ENCODE peak calls at places on chromosomes 11 and 22, in six cellular contexts. W is HCT116, P is GM23248, K is neural progenitor cell, J is MM.1S, G is PC-3. R is an unnamed sample.

GRCh38 chr11:18802381-18803257 is 11.0 kb upstream of the PTPN5 start:
- DNase-seq in W (peak; percentile 58), P (peak; percentile 80), K (peak; percentile 85), J (peak; percentile 66), G (peak; percentile 78), R (peak; percentile 93)

GRCh38 chr22:39092111-39092867 is 4.8 kb upstream of the APOBEC3H start:
- DNase-seq in W (no peak), P (no peak), K (no peak), J (peak; percentile 79), G (no peak), R (no peak)

GRCh38 chr11:106765849-106766248 is 252.4 kb downstream of the GUCY1A2 start:
- DNase-seq in W (no peak), P (no peak), K (no peak), J (no peak), G (no peak), R (peak; percentile 10)

GRCh38 chr11:110428040-110428439 is 1.7 kb upstream of the FDX1 start:
- DNase-seq in W (no peak), P (no peak), K (no peak), J (no peak), G (no peak), R (no peak)

GRCh38 chr11:25769287-25769686 is 562.6 kb upstream of the ANO3 start:
- DNase-seq in W (no peak), P (peak; percentile 5), K (no peak), J (no peak), G (peak; percentile 19), R (no peak)

GRCh38 chr11:134267466-134267865 is 8.7 kb upstream of the GLB1L3 start:
- DNase-seq in W (no peak), P (no peak), K (no peak), J (no peak), G (no peak), R (no peak)

GRCh38 chr11:114169321-114169749 is 109.8 kb downstream of the ZBTB16 start:
- DNase-seq in W (no peak), P (peak; percentile 94), K (no peak), J (no peak), G (no peak), R (no peak)

GRCh38 chr22:17336061-17336460 is 33.2 kb upstream of the CECR2 start:
- DNase-seq in W (no peak), P (no peak), K (no peak), J (no peak), G (no peak), R (no peak)

GRCh38 chr11:6111635-6112034 is 4.2 kb downstream of the OR56B4 start:
- DNase-seq in W (no peak), P (no peak), K (no peak), J (no peak), G (no peak), R (no peak)

GRCh38 chr11:95625164-95626017 is 164.2 kb downstream of the FAM76B start:
- DNase-seq in W (no peak), P (peak; percentile 4), K (no peak), J (no peak), G (no peak), R (peak; percentile 29)

GRCh38 chr11:120663142-120663541 is 151.6 kb downstream of the GRIK4 start:
- DNase-seq in W (no peak), P (no peak), K (no peak), J (no peak), G (no peak), R (no peak)

GRCh38 chr11:43419460-43419859 is 60.7 kb downstream of the TTC17 start:
- DNase-seq in W (peak; percentile 2), P (peak; percentile 59), K (peak; percentile 21), J (peak; percentile 35), G (peak; percentile 63), R (peak; percentile 59)

GRCh38 chr11:133988686-133989410 is 32.1 kb upstream of the IGSF9B start:
- DNase-seq in W (no peak), P (no peak), K (no peak), J (no peak), G (no peak), R (no peak)

GRCh38 chr22:34880667-34881066 is 185.3 kb upstream of the ISX start:
- DNase-seq in W (no peak), P (no peak), K (no peak), J (no peak), G (no peak), R (no peak)

GRCh38 chr22:38871360-38872171 is 450 bp downstream of the CBX6 start:
- DNase-seq in W (no peak), P (peak; percentile 64), K (peak; percentile 46), J (peak; percentile 33), G (no peak), R (peak; percentile 53)

GRCh38 chr22:25953276-25953675 is 211.3 kb downstream of the MYO18B start:
- DNase-seq in W (no peak), P (no peak), K (no peak), J (no peak), G (no peak), R (no peak)

GRCh38 chr22:47196493-47196849 is 434.0 kb downstream of the TBC1D22A start:
- DNase-seq in W (no peak), P (no peak), K (no peak), J (no peak), G (no peak), R (no peak)

GRCh38 chr11:119710417-119710816 is 18.6 kb downstream of the NECTIN1 start:
- DNase-seq in W (no peak), P (no peak), K (no peak), J (no peak), G (no peak), R (no peak)

GRCh38 chr11:102762414-102762813 is 18.0 kb downstream of the MMP10 start:
- DNase-seq in W (no peak), P (peak; percentile 74), K (peak; percentile 13), J (no peak), G (peak; percentile 78), R (no peak)

DNA sequence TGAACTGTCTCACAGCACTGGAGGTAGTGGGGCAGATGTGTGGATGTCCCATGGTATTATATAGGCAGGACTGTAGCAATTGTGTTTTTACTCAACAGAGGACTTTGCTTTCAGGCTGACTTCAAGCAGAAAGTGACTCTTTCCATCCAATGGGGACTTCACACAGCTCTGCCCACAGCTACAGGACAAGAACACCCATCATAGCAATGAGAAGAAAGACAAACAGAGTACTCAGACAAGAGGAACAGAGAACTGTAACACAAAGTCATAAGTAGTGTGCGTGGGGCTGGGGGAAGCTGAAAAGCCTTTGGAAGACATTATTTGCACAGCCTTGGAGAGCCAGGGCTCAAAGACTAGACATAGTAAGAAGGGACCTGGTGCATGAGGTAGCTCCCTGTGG is 70.3 kb downstream of the CCDC81 start:
- DNase-seq in W (no peak), P (no peak), K (no peak), J (no peak), G (no peak), R (no peak)
- TF ChIP-seq EZH2phosphoT487 in W (no peak), P (no peak), K (no peak), J (no peak), G (no peak), R (no peak)

GRCh38 chr11:111745719-111746504 is 20.3 kb downstream of the PPP2R1B start:
- DNase-seq in W (no peak), P (peak; percentile 65), K (no peak), J (no peak), G (peak; percentile 32), R (no peak)
- H3K36me3 ChIP-seq in W (peaks cover 36% of the 10 kb centered on the region), P (peaks cover 48% of the 10 kb centered on the region), K (peaks cover 32% of the 10 kb centered on the region), J (peaks cover 4% of the 10 kb centered on the region), G (peaks cover 63% of the 10 kb centered on the region), R (peaks cover 64% of the 10 kb centered on the region)

DNA sequence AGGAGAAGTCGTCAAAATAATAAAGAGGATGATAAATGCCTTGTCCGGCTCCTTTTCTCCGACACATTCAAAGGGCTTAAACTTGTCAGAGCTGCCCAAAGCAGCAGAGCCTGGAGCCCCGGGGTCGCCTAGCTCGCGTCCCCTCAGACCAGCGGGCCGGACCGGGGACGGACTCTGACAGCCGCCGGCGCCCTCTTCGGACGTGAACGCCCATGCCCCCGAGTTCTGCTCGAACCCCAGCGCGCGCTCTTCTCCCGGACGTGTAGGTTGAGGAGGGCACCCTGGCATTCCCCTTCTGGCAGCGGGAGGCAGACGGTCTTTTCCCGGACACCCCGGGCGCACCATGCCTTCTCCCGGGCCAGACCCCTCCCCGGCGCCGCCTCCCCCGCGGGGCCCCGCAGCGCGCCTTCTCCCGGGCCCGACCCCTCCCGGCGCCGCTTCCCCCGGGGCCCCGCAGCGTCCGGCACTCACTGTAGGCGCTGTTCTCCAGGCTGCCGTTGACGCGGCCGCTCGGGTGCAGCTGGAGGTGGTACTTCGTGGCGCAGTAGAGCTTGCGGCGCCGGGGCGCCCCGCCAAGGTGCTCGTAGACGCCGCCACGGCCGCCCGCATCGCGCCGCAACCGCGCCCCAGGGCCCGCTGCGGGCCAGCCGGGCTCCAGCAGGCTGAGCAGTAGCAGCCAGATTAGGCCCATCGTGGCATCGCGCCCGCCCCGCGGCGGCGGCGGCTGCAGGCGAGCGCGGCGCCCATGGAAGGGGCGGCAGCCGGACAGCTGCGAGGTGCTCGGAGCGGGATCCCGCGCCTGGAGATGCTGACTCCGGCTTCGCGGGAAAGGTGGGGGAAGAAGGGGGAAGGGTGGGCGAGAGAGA is 740 bp downstream of the FGF3 start:
- DNase-seq in W (no peak), P (no peak), K (peak; percentile 68), J (no peak), G (no peak), R (peak; percentile 48)
- TF ChIP-seq EZH2 in W (no peak), P (no peak), K (peak; percentile 96), J (no peak), G (peak; percentile 79), R (peak; percentile 92)

GRCh38 chr11:64864135-64864472 is 14.3 kb downstream of the EHD1 start:
- DNase-seq in W (no peak), P (no peak), K (no peak), J (no peak), G (no peak), R (no peak)

GRCh38 chr11:64864473-64865285 is 13.7 kb downstream of the EHD1 start:
- DNase-seq in W (no peak), P (peak; percentile 96), K (peak; percentile 57), J (no peak), G (no peak), R (no peak)

GRCh38 chr11:64866173-64866491 is 12.3 kb downstream of the EHD1 start:
- DNase-seq in W (no peak), P (no peak), K (no peak), J (no peak), G (no peak), R (no peak)

GRCh38 chr11:64863381-64864060 is 14.9 kb downstream of the EHD1 start:
- DNase-seq in W (no peak), P (peak; percentile 46), K (peak; percentile 78), J (no peak), G (no peak), R (no peak)

GRCh38 chr11:64865286-64866172 is 12.9 kb downstream of the EHD1 start:
- DNase-seq in W (no peak), P (peak; percentile 92), K (no peak), J (peak; percentile 80), G (peak; percentile 46), R (no peak)
- TF ChIP-seq EZH2phosphoT487 in W (no peak), P (no peak), K (no peak), J (no peak), G (no peak), R (no peak)

GRCh38 chr22:41650821-41651220 is 29.7 kb downstream of the XRCC6 start:
- DNase-seq in W (no peak), P (no peak), K (no peak), J (no peak), G (no peak), R (no peak)

GRCh38 chr22:41648431-41648830 is 27.3 kb downstream of the XRCC6 start:
- DNase-seq in W (no peak), P (no peak), K (no peak), J (no peak), G (no peak), R (no peak)

GRCh38 chr22:41647771-41648170 is 26.7 kb downstream of the XRCC6 start:
- DNase-seq in W (no peak), P (no peak), K (no peak), J (no peak), G (no peak), R (no peak)

GRCh38 chr22:41654322-41654721 is 33.2 kb downstream of the XRCC6 start:
- DNase-seq in W (no peak), P (no peak), K (no peak), J (peak; percentile 82), G (no peak), R (no peak)

GRCh38 chr22:41650229-41650628 is 29.1 kb downstream of the XRCC6 start:
- DNase-seq in W (no peak), P (no peak), K (no peak), J (no peak), G (no peak), R (no peak)
- H3K36me3 ChIP-seq in W (peaks cover 73% of the 10 kb centered on the region), P (peaks cover 75% of the 10 kb centered on the region), K (peaks cover 31% of the 10 kb centered on the region), J (peaks cover 11% of the 10 kb centered on the region), G (peaks cover 57% of the 10 kb centered on the region), R (peaks cover 79% of the 10 kb centered on the region)